ENCODE peak calls at places on chromosome 15, in four cellular contexts. Y is choroid plexus epithelial cell, V is NCI-H2081, Q is fibroblast of the conjunctiva. R is an unnamed sample.

GRCh38 chr15:70047386-70048195 is 50.1 kb downstream of the TLE3 start:
- DNase-seq in Q (no peak), V (no peak), Y (no peak), R (no peak)

GRCh38 chr15:75947117-75947516 is 43.4 kb downstream of the FBXO22 start:
- DNase-seq in Q (peak; percentile 31), V (no peak), Y (peak; percentile 54), R (peak; percentile 44)

GRCh38 chr15:45417303-45417950 is 39.1 kb upstream of the GATM start:
- DNase-seq in V (no peak), Q (no peak), Y (no peak), R (no peak)

GRCh38 chr15:60076582-60077263 is 72.6 kb downstream of the FOXB1 start:
- DNase-seq in Y (no peak), V (no peak), Q (no peak), R (no peak)

GRCh38 chr15:58410353-58410752 is 21.4 kb upstream of the LIPC start:
- DNase-seq in Q (no peak), V (no peak), Y (peak; percentile 19), R (no peak)

GRCh38 chr15:100601158-100601557 is 826 bp downstream of the LINS1 start:
- DNase-seq in V (no peak), Y (peak; percentile 48), Q (no peak), R (no peak)

GRCh38 chr15:38217181-38217580 is 35.5 kb upstream of the SPRED1 start:
- DNase-seq in Y (peak; percentile 87), Q (peak; percentile 21), V (no peak), R (no peak)

GRCh38 chr15:25850154-25851111 is 12.7 kb downstream of the ATP10A start:
- DNase-seq in Q (peak; percentile 60), V (no peak), Y (peak; percentile 13), R (peak; percentile 74)

GRCh38 chr15:41905360-41905793 is 11.5 kb upstream of the SPTBN5 start:
- DNase-seq in Q (no peak), Y (peak; percentile 24), V (no peak), R (no peak)

GRCh38 chr15:89898628-89899302 is 5.0 kb upstream of the AP3S2 start:
- DNase-seq in Q (peak; percentile 29), Y (peak; percentile 74), V (peak; percentile 41), R (peak; percentile 18)

GRCh38 chr15:101401286-101401685 is 88.2 kb downstream of the PCSK6 start:
- DNase-seq in V (no peak), Q (no peak), Y (no peak), R (no peak)

GRCh38 chr15:92914768-92915221 is 14.7 kb downstream of the CHD2 start:
- DNase-seq in Q (no peak), Y (no peak), V (no peak), R (no peak)

GRCh38 chr15:25901841-25902610 is 38.9 kb upstream of the ATP10A start:
- DNase-seq in Y (no peak), Q (no peak), V (no peak), R (no peak)

GRCh38 chr15:64739216-64739976 is 36.0 kb downstream of the RBPMS2 start:
- DNase-seq in Q (no peak), Y (no peak), V (no peak), R (no peak)

GRCh38 chr15:40108061-40108854 is 421 bp downstream of the BMF start:
- DNase-seq in Q (no peak), Y (peak; percentile 44), V (no peak), R (no peak)

GRCh38 chr15:25863968-25864580 is 947 bp upstream of the ATP10A start:
- DNase-seq in V (no peak), Q (no peak), Y (no peak), R (no peak)

GRCh38 chr15:35427091-35427490 is 118.9 kb downstream of the DPH6 start:
- DNase-seq in Y (peak; percentile 94), Q (peak; percentile 62), V (no peak), R (peak; percentile 59)

GRCh38 chr15:51403072-51403878 is 61.8 kb downstream of the GLDN start:
- DNase-seq in V (peak; percentile 21), Q (peak; percentile 29), Y (peak; percentile 82), R (no peak)

GRCh38 chr15:40436892-40437753 is 3.6 kb upstream of the BAHD1 start:
- DNase-seq in Y (no peak), V (no peak), Q (no peak), R (no peak)

GRCh38 chr15:61613138-61613537 is 384.0 kb upstream of the RORA start:
- DNase-seq in V (no peak), Q (no peak), Y (no peak), R (no peak)

GRCh38 chr15:31463521-31464102 is 137.0 kb downstream of the KLF13 start:
- DNase-seq in Q (no peak), Y (no peak), V (no peak), R (no peak)

GRCh38 chr15:90266061-90266431 is 574 bp downstream of the NGRN start:
- DNase-seq in Q (no peak), Y (peak; percentile 20), V (peak; percentile 29), R (no peak)

GRCh38 chr15:25192651-25193050 is 237.9 kb downstream of the SNRPN start:
- DNase-seq in Y (no peak), Q (no peak), V (no peak), R (no peak)

GRCh38 chr15:60555814-60556213 is 76.9 kb upstream of the ICE2 start:
- DNase-seq in Q (no peak), Y (no peak), V (no peak), R (no peak)

GRCh38 chr15:66838671-66839239 is 136.7 kb downstream of the SMAD6 start:
- DNase-seq in Y (peak; percentile 77), V (no peak), Q (no peak), R (no peak)

GRCh38 chr15:27365441-27365840 is 394.5 kb downstream of the GABRG3 start:
- DNase-seq in Q (no peak), V (no peak), Y (no peak), R (no peak)

GRCh38 chr15:86773766-86774165 is 694.1 kb downstream of the AGBL1 start:
- DNase-seq in Q (no peak), V (no peak), Y (no peak), R (no peak)

GRCh38 chr15:56244811-56245576 is 1.3 kb upstream of the RFX7 start:
- DNase-seq in Q (no peak), V (peak; percentile 17), Y (no peak), R (no peak)

GRCh38 chr15:100684591-100684990 is 82.2 kb downstream of the ASB7 start:
- DNase-seq in Q (no peak), V (no peak), Y (no peak), R (no peak)

GRCh38 chr15:59260090-59260489 is 53.4 kb downstream of the LDHAL6B start:
- DNase-seq in Q (no peak), Y (no peak), V (no peak), R (no peak)

GRCh38 chr15:28100516-28101195 is 1.5 kb upstream of the OCA2 start:
- DNase-seq in Q (no peak), Y (no peak), V (no peak), R (no peak)

GRCh38 chr15:82298520-82298919 is 35.9 kb downstream of the SAXO2 start:
- DNase-seq in V (no peak), Q (no peak), Y (peak; percentile 16), R (no peak)